ENCODE peak calls at places on chromosome 5, in six cellular contexts. One of them, this sample, is unnamed.
A peak's percentile ranks its signal among the peaks of the same experiment; 100 is the strongest.

GRCh38 chr5:7533941-7534340 is 138.0 kb downstream of the ADCY2 start:
- DNase-seq in astrocyte: no peak
- DNase-seq in neural progenitor cell: no peak
- DNase-seq in MM.1S: no peak
- DNase-seq in PC-9: no peak
- DNase-seq in HCT116: no peak
- DNase-seq in this sample: no peak

GRCh38 chr5:24141046-24141445 is 503.7 kb downstream of the CDH10 start:
- DNase-seq in astrocyte: no peak
- DNase-seq in neural progenitor cell: peak; percentile 6
- DNase-seq in MM.1S: no peak
- DNase-seq in PC-9: no peak
- DNase-seq in HCT116: no peak
- DNase-seq in this sample: no peak

GRCh38 chr5:178120661-178121357 is 7.5 kb downstream of the N4BP3 start:
- DNase-seq in astrocyte: peak; percentile 12
- DNase-seq in neural progenitor cell: peak; percentile 86
- DNase-seq in MM.1S: peak; percentile 98
- DNase-seq in PC-9: peak; percentile 57
- DNase-seq in HCT116: no peak
- DNase-seq in this sample: peak; percentile 98

GRCh38 chr5:150342583-150342982 is 14.9 kb upstream of the TCOF1 start:
- DNase-seq in astrocyte: no peak
- DNase-seq in neural progenitor cell: no peak
- DNase-seq in MM.1S: peak; percentile 91
- DNase-seq in PC-9: no peak
- DNase-seq in HCT116: no peak
- DNase-seq in this sample: no peak

GRCh38 chr5:74194196-74194595 is 446.3 kb downstream of the ENC1 start:
- DNase-seq in astrocyte: no peak
- DNase-seq in neural progenitor cell: no peak
- DNase-seq in MM.1S: no peak
- DNase-seq in PC-9: no peak
- DNase-seq in HCT116: no peak
- DNase-seq in this sample: no peak

GRCh38 chr5:174951151-174951780 is 226.9 kb downstream of the MSX2 start:
- DNase-seq in astrocyte: peak; percentile 52
- DNase-seq in neural progenitor cell: peak; percentile 89
- DNase-seq in MM.1S: peak; percentile 68
- DNase-seq in PC-9: peak; percentile 35
- DNase-seq in HCT116: peak; percentile 71
- DNase-seq in this sample: peak; percentile 88

GRCh38 chr5:85670417-85670816 is 947.3 kb upstream of the COX7C start:
- DNase-seq in astrocyte: no peak
- DNase-seq in neural progenitor cell: no peak
- DNase-seq in MM.1S: no peak
- DNase-seq in PC-9: no peak
- DNase-seq in HCT116: no peak
- DNase-seq in this sample: no peak

GRCh38 chr5:155786108-155786507 is 540.9 kb upstream of the SGCD start:
- DNase-seq in astrocyte: no peak
- DNase-seq in neural progenitor cell: no peak
- DNase-seq in MM.1S: no peak
- DNase-seq in PC-9: no peak
- DNase-seq in HCT116: no peak
- DNase-seq in this sample: no peak

GRCh38 chr5:103894882-103895281 is 332.3 kb upstream of the NUDT12 start:
- DNase-seq in astrocyte: peak; percentile 23
- DNase-seq in neural progenitor cell: peak; percentile 63
- DNase-seq in MM.1S: no peak
- DNase-seq in PC-9: no peak
- DNase-seq in HCT116: no peak
- DNase-seq in this sample: no peak

GRCh38 chr5:173016621-173017046 is 33.1 kb downstream of the ATP6V0E1 start:
- DNase-seq in astrocyte: peak; percentile 86
- DNase-seq in neural progenitor cell: no peak
- DNase-seq in MM.1S: no peak
- DNase-seq in PC-9: peak; percentile 34
- DNase-seq in HCT116: peak; percentile 79
- DNase-seq in this sample: no peak

GRCh38 chr5:33148076-33148501 is 292.7 kb upstream of the TARS1 start:
- DNase-seq in astrocyte: peak; percentile 88
- DNase-seq in neural progenitor cell: no peak
- DNase-seq in MM.1S: no peak
- DNase-seq in PC-9: peak; percentile 73
- DNase-seq in HCT116: no peak
- DNase-seq in this sample: no peak

GRCh38 chr5:133396724-133397123 is 215.6 kb downstream of the FSTL4 start:
- DNase-seq in astrocyte: no peak
- DNase-seq in neural progenitor cell: no peak
- DNase-seq in MM.1S: no peak
- DNase-seq in PC-9: no peak
- DNase-seq in HCT116: no peak
- DNase-seq in this sample: no peak

GRCh38 chr5:67693956-67694564 is 497.5 kb upstream of the CD180 start:
- DNase-seq in astrocyte: peak; percentile 31
- DNase-seq in neural progenitor cell: no peak
- DNase-seq in MM.1S: no peak
- DNase-seq in PC-9: no peak
- DNase-seq in HCT116: no peak
- DNase-seq in this sample: no peak

DNA sequence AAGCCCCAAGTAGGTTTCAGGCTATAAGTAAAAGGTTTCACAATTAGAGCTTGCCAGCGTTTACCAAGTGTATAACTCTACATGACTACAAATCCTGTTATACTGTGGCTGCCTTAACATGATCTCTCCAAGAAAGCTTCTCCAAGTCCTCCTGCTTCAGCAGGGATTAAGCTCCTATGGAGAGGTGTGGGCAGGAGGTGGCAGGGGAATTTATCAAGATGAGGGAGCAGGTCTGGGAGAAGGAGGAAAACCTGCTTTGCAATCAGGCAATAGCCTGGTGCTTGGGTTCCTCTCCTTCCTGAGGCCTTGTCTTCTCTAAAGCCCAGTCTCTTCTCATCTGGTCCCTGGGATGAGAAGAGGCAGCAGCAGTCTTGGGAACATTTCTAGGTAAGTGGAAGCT is 135.2 kb downstream of the TSSK1B start:
- DNase-seq in astrocyte: no peak
- DNase-seq in neural progenitor cell: no peak
- DNase-seq in MM.1S: no peak
- DNase-seq in PC-9: no peak
- DNase-seq in HCT116: no peak
- DNase-seq in this sample: no peak
- H4K20me1 ChIP-seq in astrocyte: no peaks in the 10 kb centered on the region
- H4K20me1 ChIP-seq in neural progenitor cell: no peaks in the 10 kb centered on the region
- H4K20me1 ChIP-seq in MM.1S: no peaks in the 10 kb centered on the region
- H4K20me1 ChIP-seq in PC-9: no peaks in the 10 kb centered on the region
- H4K20me1 ChIP-seq in HCT116: no peaks in the 10 kb centered on the region
- H4K20me1 ChIP-seq in this sample: no peaks in the 10 kb centered on the region

GRCh38 chr5:142239394-142240159 is 85.2 kb downstream of the SPRY4 start:
- DNase-seq in astrocyte: no peak
- DNase-seq in neural progenitor cell: no peak
- DNase-seq in MM.1S: no peak
- DNase-seq in PC-9: peak; percentile 23
- DNase-seq in HCT116: no peak
- DNase-seq in this sample: no peak
- H2AFZ ChIP-seq in astrocyte: no peak overlapping the region
- H2AFZ ChIP-seq in neural progenitor cell: no peak overlapping the region
- H2AFZ ChIP-seq in MM.1S: no peak overlapping the region
- H2AFZ ChIP-seq in PC-9: no peak overlapping the region
- H2AFZ ChIP-seq in HCT116: no peak overlapping the region
- H2AFZ ChIP-seq in this sample: no peak overlapping the region

GRCh38 chr5:36017004-36017403 is 25.8 kb upstream of the UGT3A1 start:
- DNase-seq in astrocyte: no peak
- DNase-seq in neural progenitor cell: no peak
- DNase-seq in MM.1S: no peak
- DNase-seq in PC-9: no peak
- DNase-seq in HCT116: no peak
- DNase-seq in this sample: no peak
- H3K9me3 ChIP-seq in astrocyte: peaks cover 5% of the 10 kb centered on the region
- H3K9me3 ChIP-seq in neural progenitor cell: no peaks in the 10 kb centered on the region
- H3K9me3 ChIP-seq in MM.1S: no peaks in the 10 kb centered on the region
- H3K9me3 ChIP-seq in PC-9: no peaks in the 10 kb centered on the region
- H3K9me3 ChIP-seq in HCT116: peaks cover 11% of the 10 kb centered on the region
- H3K9me3 ChIP-seq in this sample: peaks cover 3% of the 10 kb centered on the region

DNA sequence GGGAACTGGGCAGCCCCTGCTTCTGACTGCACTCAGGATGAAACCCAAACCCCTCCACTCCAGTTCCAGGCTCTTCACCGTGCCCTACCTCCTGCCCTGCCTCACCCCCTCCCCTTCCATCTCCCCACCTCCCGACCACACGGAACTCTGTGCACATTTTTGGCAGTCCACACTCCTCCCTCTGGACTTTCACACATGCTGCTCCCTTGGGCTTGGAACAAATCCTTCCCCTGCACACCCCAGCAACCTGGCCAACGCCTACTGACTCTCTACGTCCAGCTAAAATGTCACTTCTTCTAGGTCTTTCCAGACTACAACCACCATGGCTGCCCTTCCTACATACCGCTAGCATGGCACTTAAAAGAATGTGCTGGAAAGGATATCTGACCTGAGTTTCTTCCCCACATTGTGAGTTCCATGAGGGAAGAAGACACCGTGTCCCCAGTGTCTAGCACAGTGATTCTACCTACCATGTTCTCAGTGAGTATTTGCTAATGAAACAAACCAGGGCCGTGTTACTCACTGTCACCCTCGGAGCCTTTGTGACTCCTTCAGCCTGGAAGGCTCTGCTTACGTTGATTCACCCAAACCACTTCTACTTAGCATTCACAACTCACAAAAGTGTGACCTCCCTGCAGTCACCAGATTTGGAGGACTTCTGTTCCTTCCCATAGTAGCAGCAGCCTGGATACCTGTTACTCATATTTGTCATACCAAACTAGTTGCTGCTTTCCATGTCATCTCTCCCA is 18.7 kb downstream of the RETREG1 start:
- DNase-seq in astrocyte: no peak
- DNase-seq in neural progenitor cell: no peak
- DNase-seq in MM.1S: no peak
- DNase-seq in PC-9: no peak
- DNase-seq in HCT116: no peak
- DNase-seq in this sample: no peak
- H4K20me1 ChIP-seq in astrocyte: no peaks in the 10 kb centered on the region
- H4K20me1 ChIP-seq in neural progenitor cell: no peaks in the 10 kb centered on the region
- H4K20me1 ChIP-seq in MM.1S: no peaks in the 10 kb centered on the region
- H4K20me1 ChIP-seq in PC-9: no peaks in the 10 kb centered on the region
- H4K20me1 ChIP-seq in HCT116: no peaks in the 10 kb centered on the region
- H4K20me1 ChIP-seq in this sample: no peaks in the 10 kb centered on the region

GRCh38 chr5:52132053-52132452 is 655.7 kb upstream of the ITGA1 start:
- DNase-seq in astrocyte: no peak
- DNase-seq in neural progenitor cell: no peak
- DNase-seq in MM.1S: no peak
- DNase-seq in PC-9: no peak
- DNase-seq in HCT116: no peak
- DNase-seq in this sample: no peak
- H2AFZ ChIP-seq in astrocyte: no peak overlapping the region
- H2AFZ ChIP-seq in neural progenitor cell: no peak overlapping the region
- H2AFZ ChIP-seq in MM.1S: no peak overlapping the region
- H2AFZ ChIP-seq in PC-9: no peak overlapping the region
- H2AFZ ChIP-seq in HCT116: no peak overlapping the region
- H2AFZ ChIP-seq in this sample: no peak overlapping the region

DNA sequence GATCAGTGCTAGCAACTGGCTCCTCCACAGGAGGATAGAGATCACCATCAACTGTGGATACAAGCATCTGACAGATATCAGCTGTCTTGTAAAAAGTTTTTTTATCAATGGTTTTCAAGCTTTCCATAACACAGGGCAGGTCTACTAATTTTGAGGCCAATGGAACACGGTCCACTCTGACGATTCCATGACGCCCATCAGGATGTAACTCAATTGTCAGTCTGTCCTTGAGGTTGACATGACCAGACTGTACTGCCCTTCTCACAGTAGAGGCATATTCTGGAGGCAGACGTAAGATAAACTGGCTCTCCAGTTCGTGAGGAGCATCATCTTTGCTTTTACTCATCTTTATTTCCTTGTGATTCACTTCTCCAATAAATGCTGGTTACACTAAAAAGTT is 885 bp downstream of the TAF7 start:
- DNase-seq in astrocyte: no peak
- DNase-seq in neural progenitor cell: no peak
- DNase-seq in MM.1S: no peak
- DNase-seq in PC-9: no peak
- DNase-seq in HCT116: no peak
- DNase-seq in this sample: no peak
- H3K9me3 ChIP-seq in astrocyte: peaks cover 25% of the 10 kb centered on the region
- H3K9me3 ChIP-seq in neural progenitor cell: peaks cover 26% of the 10 kb centered on the region
- H3K9me3 ChIP-seq in MM.1S: peaks cover 12% of the 10 kb centered on the region
- H3K9me3 ChIP-seq in PC-9: peaks cover 56% of the 10 kb centered on the region
- H3K9me3 ChIP-seq in HCT116: peaks cover 19% of the 10 kb centered on the region
- H3K9me3 ChIP-seq in this sample: peaks cover 49% of the 10 kb centered on the region

DNA sequence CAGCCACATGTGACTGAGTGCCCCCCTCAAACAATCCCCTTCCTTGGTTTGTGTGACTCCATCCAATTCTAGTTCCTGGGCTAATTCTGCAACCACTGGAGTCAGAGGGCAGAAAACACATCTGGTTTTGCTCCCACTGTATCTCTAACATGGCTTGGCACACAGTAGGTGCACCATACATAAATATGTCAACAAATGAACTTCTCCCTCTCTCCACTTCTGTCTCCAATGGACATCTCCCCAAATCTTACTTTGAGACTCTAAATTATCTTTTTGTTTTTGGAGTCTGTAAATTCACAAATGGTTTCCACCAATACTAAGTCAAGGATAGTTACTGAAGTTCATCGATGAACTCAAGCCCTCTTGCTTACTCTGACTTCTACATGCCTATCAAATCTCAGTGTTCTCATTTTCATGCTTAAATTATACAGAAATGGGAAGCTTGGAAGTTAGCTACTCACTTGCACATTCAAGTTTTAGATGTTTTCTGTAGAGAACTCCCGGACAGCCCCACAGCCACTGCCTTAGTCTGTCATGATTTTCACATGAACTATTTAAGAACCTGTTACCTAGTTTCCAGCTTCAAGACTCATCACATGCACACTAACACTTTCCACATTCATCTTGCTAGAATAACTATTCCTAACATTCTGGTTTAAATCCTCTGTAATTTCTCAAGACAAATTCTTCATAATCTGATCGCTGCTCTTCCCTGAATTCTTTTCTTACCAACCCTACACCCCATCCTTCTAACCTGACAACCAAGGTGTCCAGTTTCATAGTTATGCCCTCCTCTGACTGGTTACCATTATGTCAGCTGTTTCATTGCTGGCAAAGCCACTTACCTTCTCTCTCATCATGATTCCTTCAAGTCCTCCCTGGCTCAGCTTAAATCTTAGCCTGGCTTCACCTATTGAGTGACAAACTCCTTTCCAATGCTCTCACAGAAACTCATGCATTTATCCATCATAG is 6.0 kb downstream of the RPL37 start:
- DNase-seq in astrocyte: no peak
- DNase-seq in neural progenitor cell: no peak
- DNase-seq in MM.1S: no peak
- DNase-seq in PC-9: no peak
- DNase-seq in HCT116: no peak
- DNase-seq in this sample: peak; percentile 57
- H4K20me1 ChIP-seq in astrocyte: peaks cover 90% of the 10 kb centered on the region
- H4K20me1 ChIP-seq in neural progenitor cell: peaks cover 94% of the 10 kb centered on the region
- H4K20me1 ChIP-seq in MM.1S: peaks cover 39% of the 10 kb centered on the region
- H4K20me1 ChIP-seq in PC-9: peaks cover 87% of the 10 kb centered on the region
- H4K20me1 ChIP-seq in HCT116: peaks cover 71% of the 10 kb centered on the region
- H4K20me1 ChIP-seq in this sample: peaks cover 58% of the 10 kb centered on the region

DNA sequence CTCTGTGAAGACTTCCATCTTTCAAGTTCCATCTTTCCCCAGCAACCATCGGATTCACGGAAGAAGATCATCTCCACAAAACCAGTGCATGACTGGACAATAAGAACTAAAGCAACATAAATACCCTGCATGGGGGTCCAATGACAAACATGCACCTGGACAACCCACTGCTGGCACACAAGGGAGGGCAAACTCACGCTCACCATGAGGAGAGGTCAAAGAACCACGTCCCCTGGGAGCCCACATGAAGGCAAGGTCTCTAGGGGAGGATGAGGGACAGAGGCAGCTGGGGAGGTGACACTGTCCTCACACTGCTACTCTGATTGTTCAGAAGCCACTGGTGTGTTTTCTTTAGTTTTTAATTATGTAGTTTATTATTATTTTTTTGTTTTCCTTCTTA is 190.8 kb downstream of the MED10 start:
- DNase-seq in astrocyte: no peak
- DNase-seq in neural progenitor cell: no peak
- DNase-seq in MM.1S: no peak
- DNase-seq in PC-9: no peak
- DNase-seq in HCT116: no peak
- DNase-seq in this sample: no peak
- H2AFZ ChIP-seq in astrocyte: no peak overlapping the region
- H2AFZ ChIP-seq in neural progenitor cell: no peak overlapping the region
- H2AFZ ChIP-seq in MM.1S: no peak overlapping the region
- H2AFZ ChIP-seq in PC-9: no peak overlapping the region
- H2AFZ ChIP-seq in HCT116: no peak overlapping the region
- H2AFZ ChIP-seq in this sample: no peak overlapping the region

This sample was measured in Karpas-422.